ENCODE peak calls at places on chromosomes 3 and 15, in ten cellular contexts. Y, H, F, C, U, E, B, M, Q and D are unnamed samples.
A peak's percentile ranks its signal among the peaks of the same experiment; 100 is the strongest.

GRCh38 chr3:159762238-159762637 is 226.4 kb upstream of the IL12A start:
- DNase-seq in Y (no peak), H (peak; percentile 83), F (no peak), C (no peak), U (no peak), E (no peak), B (no peak), M (no peak), Q (peak; percentile 47), D (no peak)

GRCh38 chr3:123719785-123720531 is 135.1 kb upstream of the HACD2 start:
- DNase-seq in Y (no peak), H (no peak), F (peak; percentile 80), C (no peak), U (no peak), E (no peak), B (no peak), M (no peak), Q (no peak), D (no peak)

GRCh38 chr15:37907136-37907535 is 27.3 kb upstream of the TMCO5A start:
- DNase-seq in Y (no peak), H (no peak), F (no peak), C (no peak), U (no peak), E (no peak), B (no peak), M (no peak), Q (no peak), D (no peak)

GRCh38 chr3:12553921-12554391 is 2.9 kb upstream of the MKRN2 start:
- DNase-seq in Y (no peak), H (peak; percentile 47), F (no peak), C (peak; percentile 49), U (peak; percentile 59), E (no peak), B (peak; percentile 18), M (no peak), Q (peak; percentile 61), D (no peak)

GRCh38 chr15:77045985-77046384 is 24.9 kb downstream of the TSPAN3 start:
- DNase-seq in Y (no peak), H (no peak), F (no peak), C (no peak), U (no peak), E (no peak), B (no peak), M (no peak), Q (no peak), D (no peak)

GRCh38 chr15:68186671-68187397 is 18.3 kb downstream of the CALML4 start:
- DNase-seq in Y (no peak), H (peak; percentile 82), F (no peak), C (no peak), U (no peak), E (no peak), B (no peak), M (no peak), Q (peak; percentile 80), D (no peak)

GRCh38 chr3:105791134-105791533 is 77.7 kb downstream of the CBLB start:
- DNase-seq in Y (no peak), H (peak; percentile 82), F (no peak), C (no peak), U (no peak), E (no peak), B (no peak), M (no peak), Q (peak; percentile 83), D (no peak)

GRCh38 chr3:195522254-195523023 is 20.7 kb downstream of the PPP1R2 start:
- DNase-seq in Y (no peak), H (peak; percentile 31), F (no peak), C (no peak), U (no peak), E (no peak), B (peak; percentile 42), M (no peak), Q (peak; percentile 57), D (peak; percentile 20)

GRCh38 chr3:51388286-51389029 is 2.6 kb upstream of the RBM15B start:
- DNase-seq in Y (no peak), H (no peak), F (no peak), C (no peak), U (no peak), E (no peak), B (peak; percentile 30), M (no peak), Q (peak; percentile 60), D (no peak)

GRCh38 chr3:71112576-71112975 is 471.0 kb downstream of the FOXP1 start:
- DNase-seq in Y (no peak), H (no peak), F (no peak), C (no peak), U (no peak), E (no peak), B (no peak), M (no peak), Q (no peak), D (no peak)

GRCh38 chr3:50288387-50289007 is 3.7 kb downstream of the IFRD2 start:
- DNase-seq in Y (peak; percentile 48), H (no peak), F (no peak), C (no peak), U (peak; percentile 38), E (peak; percentile 36), B (no peak), M (no peak), Q (no peak), D (no peak)

GRCh38 chr3:181610083-181610972 is 101.4 kb upstream of the SOX2 start:
- DNase-seq in Y (no peak), H (no peak), F (no peak), C (no peak), U (no peak), E (no peak), B (no peak), M (no peak), Q (no peak), D (no peak)

GRCh38 chr3:56801597-56802410 is at the start of gene ARHGEF3:
- DNase-seq in Y (peak; percentile 91), H (peak; percentile 63), F (peak; percentile 89), C (peak; percentile 89), U (peak; percentile 92), E (peak; percentile 91), B (peak; percentile 91), M (no peak), Q (peak; percentile 91), D (peak; percentile 86)

GRCh38 chr3:56800373-56801150 is 1.2 kb downstream of the ARHGEF3 start:
- DNase-seq in Y (peak; percentile 64), H (no peak), F (no peak), C (no peak), U (no peak), E (no peak), B (peak; percentile 69), M (no peak), Q (no peak), D (peak; percentile 95)

GRCh38 chr3:56801151-56801596 is 575 bp downstream of the ARHGEF3 start:
- DNase-seq in Y (no peak), H (no peak), F (no peak), C (no peak), U (no peak), E (peak; percentile 55), B (peak; percentile 26), M (no peak), Q (peak; percentile 19), D (no peak)

GRCh38 chr3:56802793-56803192 is 1.0 kb upstream of the ARHGEF3 start:
- DNase-seq in Y (no peak), H (no peak), F (no peak), C (no peak), U (no peak), E (no peak), B (no peak), M (no peak), Q (no peak), D (no peak)

DNA sequence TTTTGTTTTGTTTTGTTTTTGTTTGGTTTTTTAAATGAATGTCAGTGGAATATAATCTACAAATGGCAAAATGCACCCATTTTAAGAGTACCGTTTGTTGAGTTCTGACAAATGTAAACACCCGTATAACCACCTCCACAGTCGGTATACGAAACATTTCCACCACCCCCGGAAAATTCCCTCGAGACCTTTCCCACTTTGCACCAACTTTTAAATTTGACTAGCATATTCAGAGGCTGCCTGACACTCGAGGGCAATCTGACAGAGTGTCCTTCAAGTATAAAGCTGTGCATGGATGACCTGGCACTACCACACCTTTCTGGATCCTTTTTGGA is 629 bp upstream of the ARHGEF3 start:
- DNase-seq in Y (no peak), H (no peak), F (no peak), C (no peak), U (no peak), E (no peak), B (no peak), M (no peak), Q (no peak), D (no peak)
- H3K4me3 ChIP-seq in Y (no peak overlapping the region), H (peak overlapping the region; percentile 76), F (no peak overlapping the region), C (peak overlapping the region; percentile 89), U (peak overlapping the region; percentile 92), E (peak overlapping the region; percentile 83), B (peak overlapping the region; percentile 76), M (peak overlapping the region; percentile 72), Q (peak overlapping the region; percentile 67), D (peak overlapping the region; percentile 73)

GRCh38 chr3:18900994-18901393 is 247.3 kb upstream of the KCNH8 start:
- DNase-seq in Y (no peak), H (no peak), F (peak; percentile 41), C (no peak), U (no peak), E (no peak), B (peak; percentile 34), M (no peak), Q (no peak), D (no peak)
- H3K4me3 ChIP-seq in Y (no peak overlapping the region), H (no peak overlapping the region), F (no peak overlapping the region), C (no peak overlapping the region), U (no peak overlapping the region), E (no peak overlapping the region), B (no peak overlapping the region), M (no peak overlapping the region), Q (no peak overlapping the region), D (no peak overlapping the region)

DNA sequence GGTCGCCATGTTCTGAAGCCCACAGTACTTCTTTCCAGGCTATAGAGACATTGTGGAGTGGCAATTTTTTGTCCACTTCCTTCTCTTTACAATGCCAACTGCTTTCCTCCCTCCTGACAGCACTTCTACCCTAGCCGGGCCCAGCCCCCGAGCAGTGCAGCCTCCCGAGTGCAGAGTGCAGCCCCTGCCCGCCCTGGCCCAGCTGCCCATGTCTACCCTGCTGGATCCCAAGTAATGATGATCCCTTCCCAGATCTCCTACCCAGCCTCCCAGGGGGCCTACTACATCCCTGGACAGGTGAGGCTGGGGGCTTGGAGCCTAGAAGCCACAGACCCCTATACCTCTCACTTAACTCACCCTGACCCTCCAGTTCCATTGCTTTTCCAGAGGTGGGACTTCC is 2.8 kb downstream of the EIF4G1 start:
- DNase-seq in Y (no peak), H (no peak), F (peak; percentile 38), C (no peak), U (peak; percentile 36), E (no peak), B (no peak), M (no peak), Q (no peak), D (no peak)
- H3K4me3 ChIP-seq in Y (no peak overlapping the region), H (peak overlapping the region; percentile 90), F (no peak overlapping the region), C (peak overlapping the region; percentile 94), U (peak overlapping the region; percentile 80), E (peak overlapping the region; percentile 94), B (no peak overlapping the region), M (peak overlapping the region; percentile 99), Q (peak overlapping the region; percentile 98), D (no peak overlapping the region)

DNA sequence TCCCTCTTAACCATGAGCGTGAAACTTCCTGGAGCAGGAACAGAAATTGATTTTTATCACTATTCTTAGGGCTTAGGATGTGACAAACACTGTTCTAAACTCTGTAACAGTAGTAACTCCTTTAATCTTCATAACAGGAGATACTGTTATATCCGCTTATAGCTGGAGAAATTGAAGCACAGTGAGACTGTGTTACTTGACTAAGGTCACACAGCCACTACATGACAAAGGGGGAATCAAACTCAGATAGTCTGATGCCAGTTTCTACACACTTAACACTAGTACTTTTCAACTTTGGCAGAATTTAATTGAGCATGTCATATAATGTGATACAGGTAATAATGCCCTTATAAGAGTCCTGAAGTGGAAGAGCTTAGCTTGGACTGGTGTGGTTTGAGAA is 800 bp upstream of the TARS3 start:
- DNase-seq in Y (no peak), H (no peak), F (no peak), C (no peak), U (no peak), E (no peak), B (no peak), M (no peak), Q (no peak), D (no peak)
- H3K4me3 ChIP-seq in Y (no peak overlapping the region), H (no peak overlapping the region), F (no peak overlapping the region), C (no peak overlapping the region), U (no peak overlapping the region), E (no peak overlapping the region), B (no peak overlapping the region), M (peak overlapping the region; percentile 97), Q (no peak overlapping the region), D (no peak overlapping the region)